ENCODE peak calls at places on chromosome 17, in five cellular contexts. B is iPS-NIHi11, D is HFFc6, E is SW 1271, J is hypothalamus. L is an unnamed sample.

GRCh38 chr17:49117581-49118230 is 14.9 kb upstream of the B4GALNT2 start:
- DNase-seq in B (no peak), D (no peak), E (no peak), J (no peak), L (no peak)

GRCh38 chr17:29390856-29391631 is 881 bp downstream of the TAOK1 start:
- DNase-seq in B (peak), D (no peak), E (no peak), J (peak), L (no peak)

GRCh38 chr17:44901323-44901965 is 2.2 kb upstream of the EFTUD2 start:
- DNase-seq in B (no peak), D (peak), E (no peak), J (no peak), L (no peak)

GRCh38 chr17:20174588-20175265 is 165.6 kb downstream of the SPECC1 start:
- DNase-seq in B (no peak), D (peak), E (no peak), J (no peak), L (no peak)

GRCh38 chr17:71762526-71762925 is 358.3 kb upstream of the SOX9 start:
- DNase-seq in B (no peak), D (no peak), E (no peak), J (no peak), L (no peak)

GRCh38 chr17:12983986-12984932 is 33.6 kb downstream of the ELAC2 start:
- DNase-seq in B (no peak), D (peak), E (no peak), J (no peak), L (no peak)

GRCh38 chr17:4053596-4053995 is 89.2 kb downstream of the ZZEF1 start:
- DNase-seq in B (no peak), D (no peak), E (no peak), J (no peak), L (no peak)

GRCh38 chr17:39591958-39592954 is 15.5 kb downstream of the NEUROD2 start:
- DNase-seq in B (peak), D (no peak), E (no peak), J (no peak), L (no peak)